ENCODE peak calls at places on chromosomes 12 and 14, in seven cellular contexts. Y, T, U, C, Q, N and P are unnamed samples.

GRCh38 chr12:102120886-102121285 is 903 bp downstream of the PARPBP start:
- DNase-seq in Y (peak; percentile 5), T (no peak), U (peak; percentile 14), C (peak; percentile 56), Q (no peak), N (peak; percentile 28), P (no peak)

GRCh38 chr12:67617619-67618018 is 30.9 kb upstream of the DYRK2 start:
- DNase-seq in Y (no peak), T (no peak), U (no peak), C (peak; percentile 40), Q (no peak), N (peak; percentile 5), P (no peak)

GRCh38 chr14:64049616-64050381 is 197.0 kb downstream of the SYNE2 start:
- DNase-seq in Y (no peak), T (no peak), U (no peak), C (no peak), Q (no peak), N (no peak), P (no peak)

GRCh38 chr12:3836641-3837040 is 36.6 kb downstream of the PARP11 start:
- DNase-seq in Y (no peak), T (no peak), U (no peak), C (no peak), Q (no peak), N (peak; percentile 3), P (no peak)

GRCh38 chr14:95431199-95432145 is 85.0 kb downstream of the SYNE3 start:
- DNase-seq in Y (no peak), T (no peak), U (no peak), C (peak; percentile 36), Q (no peak), N (peak; percentile 50), P (peak; percentile 75)

GRCh38 chr12:47837190-47838171 is 17.8 kb upstream of the HDAC7 start:
- DNase-seq in Y (peak; percentile 73), T (peak; percentile 57), U (peak; percentile 62), C (peak; percentile 79), Q (no peak), N (peak; percentile 78), P (no peak)

GRCh38 chr12:107864235-107864634 is 89.7 kb downstream of the ASCL4 start:
- DNase-seq in Y (no peak), T (no peak), U (no peak), C (no peak), Q (no peak), N (no peak), P (no peak)

GRCh38 chr12:89927226-89927698 is 218.6 kb upstream of the ATP2B1 start:
- DNase-seq in Y (no peak), T (no peak), U (no peak), C (no peak), Q (no peak), N (no peak), P (no peak)

GRCh38 chr14:64656986-64657385 is 47.2 kb upstream of the PLEKHG3 start:
- DNase-seq in Y (no peak), T (no peak), U (no peak), C (no peak), Q (peak; percentile 66), N (peak; percentile 81), P (no peak)

GRCh38 chr14:85565862-85566296 is 35.9 kb downstream of the FLRT2 start:
- DNase-seq in Y (no peak), T (no peak), U (peak; percentile 52), C (peak; percentile 75), Q (no peak), N (peak; percentile 48), P (no peak)

GRCh38 chr12:106078358-106079025 is 60.3 kb downstream of the NUAK1 start:
- DNase-seq in Y (no peak), T (no peak), U (peak; percentile 96), C (peak; percentile 94), Q (no peak), N (peak; percentile 54), P (no peak)

GRCh38 chr14:71286126-71286525 is 378.9 kb downstream of the PCNX1 start:
- DNase-seq in Y (no peak), T (no peak), U (no peak), C (no peak), Q (no peak), N (no peak), P (no peak)

GRCh38 chr12:72974954-72975555 is 702.9 kb downstream of the TRHDE start:
- DNase-seq in Y (no peak), T (no peak), U (no peak), C (no peak), Q (no peak), N (no peak), P (no peak)

GRCh38 chr12:85673921-85674420 is 162.2 kb downstream of the RASSF9 start:
- DNase-seq in Y (no peak), T (no peak), U (no peak), C (no peak), Q (no peak), N (no peak), P (no peak)

GRCh38 chr12:122681814-122682213 is 21.3 kb downstream of the HCAR2 start:
- DNase-seq in Y (no peak), T (no peak), U (no peak), C (no peak), Q (peak; percentile 60), N (peak; percentile 84), P (no peak)

GRCh38 chr12:51270847-51271518 is 768 bp upstream of the SMAGP start:
- DNase-seq in Y (no peak), T (no peak), U (peak; percentile 87), C (peak; percentile 97), Q (peak; percentile 43), N (peak; percentile 68), P (no peak)

GRCh38 chr14:102930753-102931579 is 8.5 kb downstream of the AMN start:
- DNase-seq in Y (no peak), T (no peak), U (peak; percentile 74), C (peak; percentile 81), Q (no peak), N (peak; percentile 10), P (peak; percentile 91)

GRCh38 chr12:12365931-12366431 is 9.1 kb downstream of the BORCS5 start:
- DNase-seq in Y (no peak), T (no peak), U (no peak), C (no peak), Q (no peak), N (peak; percentile 35), P (no peak)

GRCh38 chr14:74038015-74038859 is 19.1 kb downstream of the BBOF1 start:
- DNase-seq in Y (no peak), T (no peak), U (peak; percentile 23), C (peak; percentile 71), Q (no peak), N (peak; percentile 69), P (no peak)

GRCh38 chr14:21915814-21916213 is 242.2 kb upstream of the OR4E1 start:
- DNase-seq in Y (no peak), T (no peak), U (no peak), C (peak; percentile 72), Q (no peak), N (peak; percentile 20), P (no peak)

GRCh38 chr14:22370084-22370847 is 218.8 kb downstream of the DAD1 start:
- DNase-seq in Y (no peak), T (no peak), U (peak; percentile 63), C (peak; percentile 83), Q (no peak), N (peak; percentile 6), P (no peak)

GRCh38 chr14:81137316-81137715 is 83.4 kb downstream of the GTF2A1 start:
- DNase-seq in Y (no peak), T (no peak), U (peak; percentile 91), C (peak; percentile 94), Q (peak; percentile 46), N (peak; percentile 17), P (no peak)

GRCh38 chr14:100738269-100738691 is 11.6 kb downstream of the DLK1 start:
- DNase-seq in Y (no peak), T (no peak), U (no peak), C (no peak), Q (no peak), N (no peak), P (peak; percentile 61)

GRCh38 chr14:90795744-90796143 is 20.5 kb downstream of the TTC7B start:
- DNase-seq in Y (no peak), T (no peak), U (peak; percentile 84), C (peak; percentile 89), Q (peak; percentile 75), N (peak; percentile 74), P (no peak)

GRCh38 chr12:104662203-104662602 is 205.5 kb downstream of the CHST11 start:
- DNase-seq in Y (no peak), T (no peak), U (no peak), C (no peak), Q (no peak), N (peak; percentile 84), P (no peak)

GRCh38 chr14:105493921-105494605 is 3.0 kb downstream of the TEDC1 start:
- DNase-seq in Y (no peak), T (peak; percentile 6), U (no peak), C (no peak), Q (no peak), N (no peak), P (peak; percentile 77)

GRCh38 chr14:102234331-102235264 is 70.4 kb downstream of the MOK start:
- DNase-seq in Y (no peak), T (no peak), U (no peak), C (no peak), Q (no peak), N (peak; percentile 55), P (peak; percentile 32)

GRCh38 chr14:69937367-69937777 is 58.2 kb downstream of the SMOC1 start:
- DNase-seq in Y (no peak), T (no peak), U (no peak), C (no peak), Q (no peak), N (no peak), P (no peak)